ENCODE peak calls at places on chromosome 4, in five cellular contexts. M is CD4-positive, alpha-beta T cell; U is NCI-H774; Q is left colon; R is GM06990. E is an unnamed sample.

GRCh38 chr4:38837334-38837733 is 19.3 kb downstream of the TLR6 start:
- DNase-seq in M (no peak), U (no peak), Q (no peak), R (no peak), E (no peak)

GRCh38 chr4:103012085-103012484 is 7.4 kb downstream of the SLC9B1 start:
- DNase-seq in M (no peak), U (no peak), Q (no peak), R (no peak), E (no peak)

GRCh38 chr4:5808081-5808741 is 84.7 kb downstream of the CRMP1 start:
- DNase-seq in M (no peak), U (no peak), Q (no peak), R (no peak), E (peak)

GRCh38 chr4:100797791-100798190 is 280.0 kb upstream of the EMCN start:
- DNase-seq in M (no peak), U (no peak), Q (no peak), R (no peak), E (no peak)

GRCh38 chr4:88613417-88613875 is 21.2 kb downstream of the HERC3 start:
- DNase-seq in M (peak), U (peak), Q (no peak), R (no peak), E (peak)

GRCh38 chr4:41537267-41537890 is 578 bp upstream of the LIMCH1 start:
- DNase-seq in M (no peak), U (no peak), Q (no peak), R (no peak), E (no peak)

GRCh38 chr4:25440478-25441030 is 63.5 kb downstream of the ANAPC4 start:
- DNase-seq in M (no peak), U (no peak), Q (no peak), R (no peak), E (no peak)

GRCh38 chr4:147788791-147789190 is 56.9 kb downstream of the ARHGAP10 start:
- DNase-seq in M (no peak), U (no peak), Q (no peak), R (no peak), E (no peak)

GRCh38 chr4:1057403-1057745 is 45.9 kb downstream of the FGFRL1 start:
- DNase-seq in M (no peak), U (no peak), Q (no peak), R (no peak), E (no peak)

GRCh38 chr4:96407651-96408342 is 567.9 kb downstream of the PDHA2 start:
- DNase-seq in M (no peak), U (no peak), Q (no peak), R (no peak), E (peak)

GRCh38 chr4:85039526-85039925 is 73.0 kb upstream of the WDFY3 start:
- DNase-seq in M (no peak), U (no peak), Q (no peak), R (no peak), E (no peak)

GRCh38 chr4:153191795-153192363 is 12.4 kb upstream of the TRIM2 start:
- DNase-seq in M (no peak), U (no peak), Q (no peak), R (no peak), E (no peak)

GRCh38 chr4:13980317-13980716 is 352.8 kb upstream of the BOD1L1 start:
- DNase-seq in M (no peak), U (no peak), Q (no peak), R (no peak), E (no peak)

GRCh38 chr4:15755321-15755750 is 22.8 kb upstream of the CD38 start:
- DNase-seq in M (no peak), U (no peak), Q (no peak), R (no peak), E (no peak)

GRCh38 chr4:5036239-5036638 is 15.0 kb upstream of the STK32B start:
- DNase-seq in M (no peak), U (no peak), Q (no peak), R (no peak), E (no peak)

GRCh38 chr4:175784986-175785525 is 27.0 kb downstream of the GPM6A start:
- DNase-seq in M (no peak), U (no peak), Q (no peak), R (no peak), E (no peak)

GRCh38 chr4:2812985-2813384 is 20.1 kb downstream of the SH3BP2 start:
- DNase-seq in M (no peak), U (no peak), Q (no peak), R (no peak), E (no peak)

GRCh38 chr4:70838400-70838971 is 1.2 kb downstream of the GRSF1 start:
- DNase-seq in M (no peak), U (no peak), Q (no peak), R (no peak), E (no peak)

GRCh38 chr4:19152264-19152663 is 1099.4 kb upstream of the SLIT2 start:
- DNase-seq in M (no peak), U (no peak), Q (no peak), R (no peak), E (no peak)

GRCh38 chr4:148926861-148927260 is 484.6 kb upstream of the NR3C2 start:
- DNase-seq in M (no peak), U (no peak), Q (peak), R (no peak), E (no peak)

GRCh38 chr4:41692717-41693345 is 55.7 kb downstream of the PHOX2B start:
- DNase-seq in M (no peak), U (peak), Q (peak), R (no peak), E (no peak)

GRCh38 chr4:185143596-185143969 is 517 bp downstream of the SLC25A4 start:
- DNase-seq in M (peak), U (no peak), Q (peak), R (no peak), E (no peak)

GRCh38 chr4:680931-681645 is 6.7 kb downstream of the MYL5 start:
- DNase-seq in M (peak), U (peak), Q (peak), R (peak), E (no peak)

GRCh38 chr4:186953601-186954260 is 230.1 kb upstream of the FAT1 start:
- DNase-seq in M (no peak), U (no peak), Q (no peak), R (no peak), E (no peak)

GRCh38 chr4:109648997-109649575 is 54.2 kb downstream of the CASP6 start:
- DNase-seq in M (no peak), U (no peak), Q (no peak), R (no peak), E (no peak)

E was measured in DMS153.